ENCODE peak calls at places on chromosomes 12 and 14, in five cellular contexts. F is mesenchymal stem cell, T is H9, V is trophoblast cell, I is H1. N is an unnamed sample.

GRCh38 chr12:121590476-121591143 is 9.8 kb upstream of the KDM2B start:
- DNase-seq in I (no peak), T (no peak), F (peak; percentile 71), V (no peak), N (peak; percentile 63)

GRCh38 chr14:38329236-38329635 is 73.3 kb upstream of the CLEC14A start:
- DNase-seq in V (no peak), I (no peak), F (no peak), T (no peak), N (no peak)

GRCh38 chr12:112964067-112964670 is 14.2 kb upstream of the OAS2 start:
- DNase-seq in T (no peak), I (no peak), V (no peak), F (no peak), N (no peak)

GRCh38 chr14:31425905-31426304 is 5.6 kb upstream of the HEATR5A start:
- DNase-seq in T (no peak), V (no peak), F (no peak), I (no peak), N (no peak)

GRCh38 chr12:104687823-104688573 is 231.2 kb downstream of the CHST11 start:
- DNase-seq in V (no peak), F (no peak), I (no peak), T (no peak), N (no peak)

GRCh38 chr12:114012744-114013431 is 46.8 kb upstream of the RBM19 start:
- DNase-seq in V (no peak), I (no peak), T (no peak), F (no peak), N (no peak)

GRCh38 chr12:80624986-80625530 is 82.4 kb upstream of the MYF6 start:
- DNase-seq in I (no peak), V (no peak), F (no peak), T (no peak), N (no peak)

GRCh38 chr12:16495196-16495595 is 110.8 kb downstream of the LMO3 start:
- DNase-seq in T (no peak), F (no peak), V (no peak), I (no peak), N (no peak)

GRCh38 chr12:121184425-121184824 is 25.5 kb upstream of the P2RX4 start:
- DNase-seq in F (no peak), I (no peak), V (peak; percentile 45), T (peak; percentile 79), N (no peak)

GRCh38 chr14:105322791-105323556 is 8.4 kb downstream of the PACS2 start:
- DNase-seq in V (no peak), T (peak; percentile 25), F (no peak), I (no peak), N (no peak)

GRCh38 chr12:49922349-49923034 is 18.8 kb upstream of the FAIM2 start:
- DNase-seq in V (no peak), I (no peak), T (peak; percentile 22), F (no peak), N (no peak)

GRCh38 chr12:85466906-85467305 is 186.9 kb downstream of the ALX1 start:
- DNase-seq in V (no peak), I (no peak), T (no peak), F (peak; percentile 6), N (no peak)

GRCh38 chr12:111363578-111363977 is 5.3 kb downstream of the PHETA1 start:
- DNase-seq in F (peak; percentile 5), I (no peak), V (peak; percentile 48), T (no peak), N (no peak)

GRCh38 chr12:120538281-120539156 is 4.4 kb downstream of the RNF10 start:
- DNase-seq in I (no peak), T (no peak), V (no peak), F (peak; percentile 15), N (no peak)

DNA sequence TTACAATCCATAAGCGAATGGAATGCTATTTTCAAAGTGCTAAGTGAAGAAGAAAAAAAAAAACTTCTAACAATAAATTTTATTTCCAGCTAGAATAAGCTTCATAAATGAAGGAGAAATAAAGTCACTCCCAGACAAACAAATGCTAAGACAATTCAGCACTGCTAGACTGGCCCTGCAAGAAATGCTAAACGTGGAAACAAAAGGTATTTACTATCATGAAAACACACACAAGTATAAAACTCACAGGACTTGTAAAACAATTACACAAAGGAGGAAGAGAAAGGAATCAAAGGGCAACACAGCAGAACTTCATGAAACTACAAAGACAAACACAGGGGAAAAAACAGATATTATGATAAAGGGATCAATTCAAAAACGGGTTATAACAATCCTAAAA is 85.8 kb upstream of the NELL2 start:
- DNase-seq in T (no peak), F (no peak), V (no peak), I (no peak), N (no peak)
- H3K4ac ChIP-seq in T (no peak overlapping the region), F (no peak overlapping the region), V (no peak overlapping the region), I (no peak overlapping the region), N (no peak overlapping the region)

GRCh38 chr14:51626788-51627187 is 24.9 kb upstream of the FRMD6 start:
- DNase-seq in I (no peak), T (no peak), F (no peak), V (no peak), N (no peak)

GRCh38 chr14:51626185-51626584 is 25.5 kb upstream of the FRMD6 start:
- DNase-seq in F (no peak), T (no peak), I (no peak), V (no peak), N (no peak)

GRCh38 chr14:51627313-51627712 is 24.4 kb upstream of the FRMD6 start:
- DNase-seq in V (no peak), T (no peak), I (no peak), F (no peak), N (no peak)

GRCh38 chr14:51630987-51631386 is 20.7 kb upstream of the FRMD6 start:
- DNase-seq in I (no peak), F (no peak), V (no peak), T (no peak), N (no peak)

GRCh38 chr14:51628230-51628629 is 23.5 kb upstream of the FRMD6 start:
- DNase-seq in T (no peak), I (no peak), V (no peak), F (no peak), N (no peak)
- H2BK12ac ChIP-seq in T (no peak overlapping the region), I (no peak overlapping the region), V (no peak overlapping the region), F (no peak overlapping the region), N (no peak overlapping the region)

GRCh38 chr12:24750263-24750662 is 198.6 kb downstream of the BCAT1 start:
- DNase-seq in V (no peak), F (no peak), I (no peak), T (no peak), N (peak; percentile 36)
- H3K4ac ChIP-seq in V (no peak overlapping the region), F (no peak overlapping the region), I (no peak overlapping the region), T (no peak overlapping the region), N (no peak overlapping the region)

GRCh38 chr14:69491226-69491625 is 6.7 kb downstream of the PLEKHD1 start:
- DNase-seq in F (no peak), T (no peak), V (no peak), I (no peak), N (no peak)
- H2BK12ac ChIP-seq in F (no peak overlapping the region), T (no peak overlapping the region), V (no peak overlapping the region), I (no peak overlapping the region), N (no peak overlapping the region)

GRCh38 chr12:57736743-57737466 is 1.6 kb downstream of the AGAP2 start:
- DNase-seq in V (no peak), I (no peak), T (peak; percentile 56), F (no peak), N (no peak)

GRCh38 chr12:57734586-57734985 is 4.0 kb downstream of the AGAP2 start:
- DNase-seq in T (no peak), V (peak; percentile 33), F (no peak), I (no peak), N (no peak)

GRCh38 chr12:57735952-57736742 is 2.4 kb downstream of the AGAP2 start:
- DNase-seq in T (peak; percentile 84), I (no peak), F (peak; percentile 54), V (no peak), N (no peak)

GRCh38 chr12:57733928-57734327 is 4.6 kb downstream of the AGAP2 start:
- DNase-seq in I (no peak), T (no peak), V (no peak), F (no peak), N (no peak)

GRCh38 chr12:57735198-57735855 is 3.2 kb downstream of the AGAP2 start:
- DNase-seq in T (peak; percentile 53), V (no peak), F (no peak), I (no peak), N (no peak)
- H3K4ac ChIP-seq in T (no peak overlapping the region), V (no peak overlapping the region), F (no peak overlapping the region), I (no peak overlapping the region), N (no peak overlapping the region)

GRCh38 chr14:76775159-76775694 is 14.0 kb downstream of the VASH1 start:
- DNase-seq in I (no peak), F (no peak), T (peak; percentile 28), V (no peak), N (no peak)
- H2BK12ac ChIP-seq in I (peak overlapping the region; percentile 87), F (peak overlapping the region; percentile 50), T (no peak overlapping the region), V (no peak overlapping the region), N (no peak overlapping the region)

GRCh38 chr12:13204428-13204827 is 7.9 kb downstream of the EMP1 start:
- DNase-seq in T (peak; percentile 57), V (no peak), I (no peak), F (peak; percentile 92), N (no peak)

GRCh38 chr12:13208533-13209278 is 12.2 kb downstream of the EMP1 start:
- DNase-seq in I (no peak), T (peak; percentile 60), F (peak; percentile 79), V (no peak), N (no peak)

GRCh38 chr12:13203028-13203922 is 6.7 kb downstream of the EMP1 start:
- DNase-seq in F (peak; percentile 40), T (peak; percentile 88), I (peak; percentile 60), V (no peak), N (no peak)

GRCh38 chr12:13206560-13206897 is 10.0 kb downstream of the EMP1 start:
- DNase-seq in V (no peak), I (no peak), T (no peak), F (no peak), N (no peak)

GRCh38 chr12:13205809-13206559 is 9.5 kb downstream of the EMP1 start:
- DNase-seq in V (no peak), T (no peak), F (peak; percentile 95), I (no peak), N (no peak)
- H3K4ac ChIP-seq in V (peak overlapping the region; percentile 64), T (no peak overlapping the region), F (peak overlapping the region; percentile 86), I (no peak overlapping the region), N (no peak overlapping the region)

GRCh38 chr14:54805521-54806322 is 96.9 kb downstream of the GCH1 start:
- DNase-seq in V (peak; percentile 75), I (peak; percentile 70), F (peak; percentile 78), T (peak; percentile 90), N (peak; percentile 83)

GRCh38 chr14:54803926-54804719 is 98.5 kb downstream of the GCH1 start:
- DNase-seq in V (no peak), F (no peak), I (no peak), T (peak; percentile 24), N (no peak)

GRCh38 chr14:54806616-54807015 is 96.0 kb downstream of the GCH1 start:
- DNase-seq in I (no peak), V (no peak), T (no peak), F (no peak), N (no peak)

GRCh38 chr14:54804720-54805060 is 97.9 kb downstream of the GCH1 start:
- DNase-seq in F (no peak), I (no peak), V (no peak), T (peak; percentile 62), N (no peak)

DNA sequence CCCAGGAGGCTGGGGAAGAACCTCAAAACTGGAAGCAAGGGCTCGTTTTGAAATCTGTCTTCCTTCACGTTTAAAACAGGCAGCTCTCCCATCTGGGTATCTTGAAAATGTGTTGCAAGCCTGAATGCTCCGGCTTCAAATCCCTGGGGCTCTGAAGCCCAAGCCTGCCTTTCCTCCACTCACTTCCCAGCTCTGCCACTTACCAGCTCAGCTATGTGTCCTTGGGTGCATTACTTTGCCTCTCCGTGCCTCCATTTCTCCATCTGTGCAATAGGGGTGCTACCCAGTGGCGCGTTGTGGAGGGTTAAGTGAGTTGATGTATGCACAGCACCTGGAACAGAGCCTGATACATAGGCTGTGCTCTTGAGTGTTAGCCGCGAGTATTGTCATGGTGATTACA is 97.5 kb downstream of the GCH1 start:
- DNase-seq in V (no peak), T (peak; percentile 32), I (no peak), F (no peak), N (no peak)
- H2BK12ac ChIP-seq in V (no peak overlapping the region), T (no peak overlapping the region), I (no peak overlapping the region), F (no peak overlapping the region), N (no peak overlapping the region)